ENCODE peak calls at places on chromosomes 12 and 14, in six cellular contexts. L is spleen; P is breast epithelium; U is CD8-positive, alpha-beta memory T cell; X is MM.1S; M is small intestine. F is an unnamed sample.

GRCh38 chr12:98901189-98901588 is 256.1 kb downstream of the APAF1 start:
- DNase-seq in P (no peak), X (no peak), M (no peak), L (no peak), U (no peak), F (no peak)

GRCh38 chr14:53757732-53758131 is 198.9 kb downstream of the BMP4 start:
- DNase-seq in P (no peak), M (no peak), X (no peak), U (no peak), L (no peak), F (no peak)

GRCh38 chr12:12784911-12785814 is at the start of gene APOLD1:
- DNase-seq in P (no peak), U (no peak), L (no peak), X (no peak), M (no peak), F (no peak)

GRCh38 chr14:56183631-56184157 is 65.5 kb downstream of the PELI2 start:
- DNase-seq in P (no peak), M (no peak), U (no peak), X (no peak), L (no peak), F (no peak)

GRCh38 chr14:60051690-60052324 is 39.9 kb upstream of the PCNX4 start:
- DNase-seq in M (no peak), P (no peak), L (no peak), U (no peak), X (no peak), F (no peak)

GRCh38 chr14:100734031-100734990 is 7.6 kb downstream of the DLK1 start:
- DNase-seq in M (no peak), X (no peak), P (no peak), U (no peak), L (peak; percentile 69), F (no peak)

GRCh38 chr14:86790408-86791364 is 1202.3 kb downstream of the GALC start:
- DNase-seq in P (no peak), X (no peak), L (no peak), M (no peak), U (no peak), F (no peak)

GRCh38 chr14:85565862-85566296 is 35.9 kb downstream of the FLRT2 start:
- DNase-seq in M (no peak), X (no peak), L (no peak), P (no peak), U (no peak), F (no peak)

GRCh38 chr12:63917864-63918742 is 73.6 kb downstream of the SRGAP1 start:
- DNase-seq in L (no peak), M (peak; percentile 85), X (no peak), P (no peak), U (no peak), F (no peak)
- H3K4me3 ChIP-seq in L (no peak overlapping the region), M (no peak overlapping the region), X (no peak overlapping the region), P (no peak overlapping the region), U (no peak overlapping the region), F (no peak overlapping the region)

GRCh38 chr14:99202516-99202915 is 69.5 kb downstream of the BCL11B start:
- DNase-seq in L (no peak), M (no peak), U (no peak), X (no peak), P (no peak), F (no peak)

GRCh38 chr14:99203801-99204200 is 68.2 kb downstream of the BCL11B start:
- DNase-seq in P (no peak), U (no peak), L (no peak), X (no peak), M (no peak), F (no peak)

GRCh38 chr14:99205086-99205688 is 66.8 kb downstream of the BCL11B start:
- DNase-seq in L (no peak), X (no peak), M (no peak), U (no peak), P (no peak), F (no peak)

GRCh38 chr14:99201351-99202073 is 70.5 kb downstream of the BCL11B start:
- DNase-seq in L (no peak), U (no peak), P (no peak), M (no peak), X (no peak), F (no peak)

GRCh38 chr14:99203080-99203479 is 68.9 kb downstream of the BCL11B start:
- DNase-seq in L (no peak), M (no peak), P (no peak), U (no peak), X (no peak), F (no peak)
- H3K4me1 ChIP-seq in L (peaks cover 27% of the 10 kb centered on the region), M (no peaks in the 10 kb centered on the region), P (no peaks in the 10 kb centered on the region), U (peaks cover 100% of the 10 kb centered on the region), X (no peaks in the 10 kb centered on the region), F (peaks cover 94% of the 10 kb centered on the region)

DNA sequence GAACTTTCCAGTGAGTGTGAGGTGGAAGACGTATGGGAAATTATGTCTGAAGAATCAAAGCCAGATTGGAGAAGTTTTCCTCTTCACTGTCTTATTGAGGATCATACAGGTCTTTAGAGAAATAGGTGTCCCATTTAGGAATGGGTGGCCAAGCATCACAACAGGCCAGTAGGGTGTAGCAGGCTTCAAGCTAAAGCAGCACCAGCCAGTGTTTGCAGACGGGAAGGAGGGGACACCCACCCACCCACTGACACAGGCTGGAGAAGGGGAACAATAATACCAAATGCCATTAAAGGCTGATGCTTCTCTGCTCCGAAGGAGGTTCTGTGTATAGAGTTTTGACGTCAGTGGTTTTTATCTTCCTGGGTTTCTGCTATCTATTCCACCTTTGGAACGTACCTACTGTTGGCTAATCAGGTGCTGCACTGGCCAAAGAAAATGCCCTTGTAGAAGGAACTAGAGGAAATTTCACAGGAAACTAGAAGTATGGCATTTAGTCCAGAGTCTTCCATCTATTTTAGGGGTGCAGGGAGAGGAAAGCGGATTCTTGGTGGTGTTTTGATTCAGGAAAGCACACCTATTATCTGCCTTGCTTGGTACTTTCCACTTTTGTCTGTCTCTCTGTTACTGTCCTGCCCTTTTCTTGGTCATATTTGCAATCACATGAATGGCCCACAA is 1.9 kb downstream of the SRRM4 start:
- DNase-seq in L (no peak), M (no peak), U (no peak), X (no peak), P (no peak), F (no peak)
- H3K27me3 ChIP-seq in L (peaks cover 44% of the 10 kb centered on the region), M (peaks cover 17% of the 10 kb centered on the region), U (no peaks in the 10 kb centered on the region), X (no peaks in the 10 kb centered on the region), P (peaks cover 64% of the 10 kb centered on the region), F (no peaks in the 10 kb centered on the region)

GRCh38 chr12:109878749-109879148 is 1.6 kb downstream of the GLTP start:
- DNase-seq in L (no peak), U (no peak), X (no peak), P (no peak), M (no peak), F (no peak)
- H3K4me3 ChIP-seq in L (peak overlapping the region; percentile 71), U (peak overlapping the region; percentile 98), X (peak overlapping the region; percentile 79), P (peak overlapping the region; percentile 73), M (peak overlapping the region; percentile 88), F (peak overlapping the region; percentile 79)

DNA sequence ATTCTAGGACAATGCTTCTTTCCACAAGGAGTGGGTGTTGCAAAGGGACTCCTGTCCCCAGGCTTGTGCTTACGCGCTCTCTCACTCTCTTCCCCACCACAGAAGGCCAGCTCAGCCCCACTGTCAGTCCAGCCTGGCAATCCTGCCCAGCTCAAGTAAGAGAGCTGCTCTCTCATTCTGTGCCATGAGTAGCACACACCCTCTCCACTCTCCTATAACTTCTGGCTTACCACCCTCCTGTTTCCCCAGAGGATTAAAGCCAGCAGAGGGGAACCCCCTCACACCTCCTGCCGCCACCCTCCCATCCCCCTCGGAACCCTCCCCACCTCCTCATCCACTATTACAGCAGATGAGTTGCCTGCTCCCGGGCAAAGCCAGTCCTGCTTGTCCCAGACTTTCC is 17.1 kb downstream of the NCKAP5L start:
- DNase-seq in M (no peak), P (no peak), U (no peak), X (no peak), L (no peak), F (no peak)
- H3K4me1 ChIP-seq in M (no peaks in the 10 kb centered on the region), P (peaks cover 7% of the 10 kb centered on the region), U (no peaks in the 10 kb centered on the region), X (peaks cover 17% of the 10 kb centered on the region), L (peaks cover 50% of the 10 kb centered on the region), F (no peaks in the 10 kb centered on the region)

GRCh38 chr12:124751654-124752355 is 111.9 kb downstream of the SCARB1 start:
- DNase-seq in X (no peak), U (no peak), M (no peak), L (no peak), P (no peak), F (no peak)

GRCh38 chr12:124753993-124754392 is 109.7 kb downstream of the SCARB1 start:
- DNase-seq in U (no peak), M (no peak), P (no peak), L (no peak), X (no peak), F (no peak)

GRCh38 chr12:124752437-124753229 is 111.0 kb downstream of the SCARB1 start:
- DNase-seq in X (no peak), L (no peak), M (no peak), U (no peak), P (no peak), F (no peak)

GRCh38 chr12:124754491-124754890 is 109.2 kb downstream of the SCARB1 start:
- DNase-seq in U (no peak), P (no peak), M (no peak), X (no peak), L (no peak), F (no peak)

DNA sequence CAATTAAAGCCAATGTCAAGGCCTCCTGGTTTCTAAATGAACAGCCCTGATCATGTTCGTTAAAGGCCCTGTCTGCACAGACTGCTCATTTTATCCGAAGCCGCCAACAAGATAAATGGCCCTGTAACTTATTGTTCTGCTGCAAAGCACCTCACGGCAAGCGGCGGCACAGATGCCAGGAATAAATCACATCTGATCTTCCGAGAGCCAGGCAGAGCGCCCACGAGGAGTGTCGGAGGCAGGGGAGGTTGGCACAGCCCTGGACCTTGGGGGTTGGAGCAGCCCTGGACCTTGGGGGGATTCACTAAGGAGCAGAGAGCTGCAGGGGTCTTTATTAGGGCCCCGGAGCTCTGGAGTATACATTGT is 110.5 kb downstream of the SCARB1 start:
- DNase-seq in P (no peak), M (no peak), U (no peak), X (no peak), L (no peak), F (no peak)
- H3K27me3 ChIP-seq in P (no peaks in the 10 kb centered on the region), M (no peaks in the 10 kb centered on the region), U (no peaks in the 10 kb centered on the region), X (no peaks in the 10 kb centered on the region), L (no peaks in the 10 kb centered on the region), F (no peaks in the 10 kb centered on the region)

F was measured in effector memory CD4-positive, alpha-beta T cell.